ENCODE peak calls at places on chromosomes 11 and 22, in ten cellular contexts. R, U, A, H, Z, W, D, V, G and L are unnamed samples. For H3K9me3, the result is how much of the 10 kb centered on the place peaks cover.

GRCh38 chr11:27230175-27230565 is 132.8 kb downstream of the CCDC34 start:
- DNase-seq in R (no peak), U (no peak), A (no peak), H (no peak), Z (no peak), W (no peak), D (no peak), V (no peak), G (no peak), L (no peak)

GRCh38 chr11:68664906-68665305 is 19.4 kb upstream of the GAL start:
- DNase-seq in R (no peak), U (no peak), A (no peak), H (peak), Z (no peak), W (no peak), D (no peak), V (no peak), G (no peak), L (no peak)

GRCh38 chr11:130102457-130103249 is 33.0 kb downstream of the APLP2 start:
- DNase-seq in R (no peak), U (no peak), A (no peak), H (no peak), Z (no peak), W (no peak), D (no peak), V (no peak), G (no peak), L (no peak)

GRCh38 chr11:134385774-134386565 is 26.1 kb downstream of the B3GAT1 start:
- DNase-seq in R (peak), U (no peak), A (no peak), H (no peak), Z (peak), W (no peak), D (no peak), V (no peak), G (no peak), L (no peak)

GRCh38 chr11:3837793-3838192 is 3.0 kb downstream of the RHOG start:
- DNase-seq in R (no peak), U (peak), A (peak), H (no peak), Z (no peak), W (peak), D (peak), V (peak), G (no peak), L (no peak)

GRCh38 chr22:30694171-30694637 is 470 bp upstream of the OSBP2 start:
- DNase-seq in R (peak), U (no peak), A (no peak), H (peak), Z (peak), W (peak), D (peak), V (peak), G (no peak), L (peak)

GRCh38 chr11:34267440-34267839 is 90.4 kb downstream of the ABTB2 start:
- DNase-seq in R (no peak), U (no peak), A (no peak), H (no peak), Z (no peak), W (no peak), D (no peak), V (no peak), G (no peak), L (no peak)

GRCh38 chr11:33930317-33931021 is 38.6 kb upstream of the LMO2 start:
- DNase-seq in R (no peak), U (no peak), A (no peak), H (no peak), Z (no peak), W (peak), D (no peak), V (peak), G (no peak), L (no peak)

GRCh38 chr22:35552186-35552842 is 11.7 kb downstream of the RASD2 start:
- DNase-seq in R (peak), U (peak), A (no peak), H (no peak), Z (peak), W (no peak), D (no peak), V (peak), G (no peak), L (peak)

DNA sequence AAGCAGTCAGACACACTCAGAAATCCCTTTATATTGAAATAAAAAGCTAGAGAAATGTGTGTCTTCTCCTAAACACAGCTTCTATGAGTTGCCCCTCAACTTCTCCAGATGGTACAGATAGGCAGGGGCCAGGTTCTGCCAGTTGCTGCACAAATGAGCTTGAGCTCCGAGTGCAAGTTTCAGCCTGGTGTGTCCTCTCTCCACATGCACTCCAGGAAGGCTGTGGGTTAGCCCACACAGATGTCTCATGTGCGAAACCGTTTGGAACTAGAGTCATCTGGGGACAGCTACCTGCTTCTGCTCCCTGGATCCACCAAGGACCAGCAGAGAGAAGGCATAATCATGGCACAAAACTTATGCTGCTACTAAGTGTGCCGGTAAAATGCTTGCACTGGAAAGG is 812.6 kb downstream of the OPCML start:
- DNase-seq in R (no peak), U (no peak), A (no peak), H (no peak), Z (no peak), W (no peak), D (no peak), V (no peak), G (no peak), L (no peak)
- H3K9me3 ChIP-seq in R (under half), U (under half), A (under half), H (under half), Z (under half), W (under half), D (under half), V (under half), G (under half), L (under half)

DNA sequence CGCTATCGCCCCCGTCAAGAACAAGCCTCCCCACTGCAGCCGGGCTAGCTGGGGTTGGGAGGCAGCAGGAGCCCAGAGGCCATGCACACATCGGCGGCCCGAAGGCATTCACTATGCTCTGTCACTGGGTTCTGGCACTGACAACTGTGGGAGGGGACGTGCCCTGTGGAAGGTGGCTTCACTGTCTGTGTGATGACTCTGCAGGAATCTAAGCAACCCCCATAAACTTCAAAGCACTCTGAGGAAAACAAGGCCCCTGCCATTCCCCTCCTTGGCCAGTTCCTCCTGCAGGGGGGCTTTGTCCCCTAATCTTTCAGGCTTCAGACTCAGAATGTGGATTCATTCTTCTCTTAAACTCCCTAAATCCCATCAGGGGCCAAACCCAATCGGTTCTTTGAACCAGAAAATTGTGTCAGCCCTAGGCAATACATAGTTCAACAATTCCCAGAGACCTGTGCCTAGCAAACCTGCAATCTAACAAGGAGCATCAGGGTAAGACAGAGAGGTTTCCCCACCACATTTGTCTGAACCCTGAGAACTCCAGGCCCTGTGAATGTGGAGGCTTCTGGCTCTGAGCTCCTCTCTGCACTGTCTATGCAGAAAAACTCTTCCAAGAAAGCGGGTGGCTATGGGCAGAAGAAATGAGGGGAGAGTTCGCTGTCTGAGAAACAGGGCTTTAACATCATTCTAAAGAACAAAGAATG is 1477.2 kb downstream of the TBC1D22A start:
- DNase-seq in R (no peak), U (no peak), A (peak), H (no peak), Z (no peak), W (no peak), D (no peak), V (no peak), G (no peak), L (no peak)
- H3K9me3 ChIP-seq in R (under half), U (under half), A (under half), H (under half), Z (under half), W (under half), D (under half), V (under half), G (under half), L (under half)

GRCh38 chr11:2664331-2664730 is 35.5 kb downstream of the KCNQ1OT1 start:
- DNase-seq in R (no peak), U (no peak), A (peak), H (no peak), Z (no peak), W (no peak), D (no peak), V (no peak), G (no peak), L (no peak)

GRCh38 chr11:2667940-2668339 is 31.9 kb downstream of the KCNQ1OT1 start:
- DNase-seq in R (no peak), U (no peak), A (peak), H (no peak), Z (no peak), W (no peak), D (no peak), V (no peak), G (no peak), L (no peak)

GRCh38 chr11:2666828-2667570 is 32.8 kb downstream of the KCNQ1OT1 start:
- DNase-seq in R (no peak), U (no peak), A (peak), H (peak), Z (no peak), W (no peak), D (peak), V (no peak), G (no peak), L (no peak)

GRCh38 chr11:2664886-2665746 is 34.7 kb downstream of the KCNQ1OT1 start:
- DNase-seq in R (no peak), U (no peak), A (peak), H (no peak), Z (no peak), W (no peak), D (peak), V (no peak), G (no peak), L (no peak)

DNA sequence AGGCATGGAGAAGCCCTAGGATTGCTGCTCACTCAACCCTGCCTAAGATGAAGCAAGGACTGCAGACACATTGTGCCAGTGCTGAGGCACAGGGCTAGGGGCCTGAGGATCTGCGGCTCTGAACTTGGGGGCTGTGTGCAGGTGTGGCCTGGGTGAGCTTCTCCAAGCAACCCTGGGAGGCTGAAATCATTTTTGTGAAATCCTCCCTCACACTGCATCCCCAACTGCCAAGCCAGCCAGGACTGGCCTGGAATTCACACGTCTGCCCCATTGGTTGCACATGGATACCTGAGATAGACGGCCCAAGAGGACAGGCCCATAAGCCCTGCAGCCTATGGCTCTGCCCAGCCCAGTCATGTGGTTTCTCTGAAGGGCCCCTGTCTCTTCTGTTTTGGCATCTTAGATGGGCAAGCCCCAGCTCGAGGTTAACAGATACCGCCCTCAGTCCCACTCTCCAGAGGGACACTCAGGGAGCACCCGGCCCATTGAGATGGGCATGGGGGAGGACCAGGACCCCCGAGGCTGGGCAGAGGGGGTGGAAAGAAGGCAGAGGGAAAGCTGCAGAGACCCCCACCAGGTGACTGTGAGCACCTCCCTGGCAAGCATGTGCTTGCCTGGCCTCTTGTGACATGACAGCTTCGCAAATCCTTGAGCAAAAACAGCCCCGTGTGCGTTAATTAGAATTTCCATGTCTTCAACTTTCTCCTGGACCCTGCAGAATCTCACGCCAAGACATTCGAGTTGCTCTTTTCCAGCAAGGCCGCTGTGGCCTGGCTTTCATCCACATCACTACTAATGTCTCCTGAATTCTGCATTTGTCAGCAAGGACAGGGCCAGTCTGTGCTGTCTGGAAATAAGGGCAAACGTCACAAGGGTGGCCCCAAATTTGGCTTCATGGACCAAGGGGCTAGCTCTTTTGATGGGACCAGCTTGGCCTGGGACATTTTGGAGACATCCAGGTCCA is 33.8 kb downstream of the KCNQ1OT1 start:
- DNase-seq in R (no peak), U (no peak), A (peak), H (no peak), Z (no peak), W (peak), D (peak), V (no peak), G (no peak), L (no peak)
- H3K9me3 ChIP-seq in R (under half), U (under half), A (under half), H (under half), Z (under half), W (under half), D (under half), V (under half), G (under half), L (under half)

GRCh38 chr11:37322333-37323194 is 724.5 kb upstream of the RAG2 start:
- DNase-seq in R (peak), U (no peak), A (no peak), H (no peak), Z (no peak), W (no peak), D (no peak), V (no peak), G (no peak), L (no peak)
- H3K9me3 ChIP-seq in R (under half), U (under half), A (under half), H (under half), Z (under half), W (under half), D (under half), V (under half), G (under half), L (under half)

GRCh38 chr22:47784991-47785390 is 1022.5 kb downstream of the TBC1D22A start:
- DNase-seq in R (no peak), U (no peak), A (peak), H (no peak), Z (no peak), W (no peak), D (no peak), V (no peak), G (no peak), L (no peak)
- H3K9me3 ChIP-seq in R (under half), U (under half), A (under half), H (under half), Z (under half), W (under half), D (under half), V (under half), G (under half), L (under half)

DNA sequence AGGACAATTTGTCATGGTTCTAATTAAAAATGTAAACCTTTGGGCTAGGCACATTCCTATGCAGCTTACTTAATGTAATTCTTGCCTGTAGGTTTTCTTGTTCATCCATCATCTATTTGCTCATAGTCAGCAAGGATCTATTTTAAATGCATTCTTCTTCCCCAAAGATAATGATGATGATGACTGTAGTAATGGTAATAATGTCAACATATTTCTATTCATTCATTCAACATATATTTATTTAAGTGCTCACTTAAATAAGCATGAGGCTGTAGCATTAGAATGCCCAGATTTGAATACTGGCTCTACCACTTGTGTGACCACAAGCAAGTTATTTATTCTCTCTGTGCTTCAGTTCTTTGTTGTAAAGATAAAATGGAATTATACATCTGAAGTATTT is 169.6 kb upstream of the SYN3 start:
- DNase-seq in R (no peak), U (no peak), A (no peak), H (no peak), Z (no peak), W (no peak), D (no peak), V (no peak), G (no peak), L (no peak)
- H3K9me3 ChIP-seq in R (under half), U (under half), A (under half), H (under half), Z (under half), W (under half), D (under half), V (under half), G (under half), L (under half)